ENCODE peak calls at places on chromosomes 11 and 22, in five cellular contexts. X is Calu3; G is CD8-positive, alpha-beta memory T cell; A is midbrain; Z is fibroblast of mammary gland. C is an unnamed sample.

GRCh38 chr22:19757985-19758895 is 2.3 kb upstream of the TBX1 start:
- DNase-seq in X (no peak), G (no peak), Z (no peak), A (no peak), C (no peak)

GRCh38 chr11:134418119-134418840 is 6.2 kb upstream of the B3GAT1 start:
- DNase-seq in G (no peak), A (no peak), X (no peak), Z (peak; percentile 8), C (no peak)

GRCh38 chr22:45996241-45997076 is 19.5 kb upstream of the WNT7B start:
- DNase-seq in A (no peak), X (no peak), G (no peak), Z (peak; percentile 71), C (no peak)

GRCh38 chr11:12388171-12388570 is 10.8 kb downstream of the PARVA start:
- DNase-seq in Z (no peak), A (no peak), X (no peak), G (no peak), C (no peak)

GRCh38 chr22:35677460-35678187 is 29.4 kb downstream of the APOL6 start:
- DNase-seq in Z (no peak), A (no peak), X (no peak), G (no peak), C (no peak)

GRCh38 chr22:50544078-50544745 is 1.5 kb upstream of the KLHDC7B start:
- DNase-seq in X (peak; percentile 93), G (peak; percentile 78), Z (peak; percentile 63), A (peak; percentile 49), C (peak; percentile 74)

GRCh38 chr11:1233351-1234053 is 10.6 kb downstream of the MUC5B start:
- DNase-seq in A (no peak), Z (no peak), G (no peak), X (peak; percentile 54), C (no peak)

GRCh38 chr11:134753805-134754130 is 341.7 kb upstream of the B3GAT1 start:
- DNase-seq in G (no peak), A (no peak), Z (no peak), X (no peak), C (no peak)

GRCh38 chr22:40491990-40492631 is 121.7 kb downstream of the SGSM3 start:
- DNase-seq in A (peak; percentile 77), Z (peak; percentile 58), G (no peak), X (no peak), C (no peak)

GRCh38 chr11:33324211-33324985 is 67.2 kb downstream of the HIPK3 start:
- DNase-seq in Z (no peak), G (no peak), X (no peak), A (no peak), C (no peak)

GRCh38 chr11:44673691-44674090 is 53.1 kb upstream of the TSPAN18 start:
- DNase-seq in A (no peak), X (no peak), G (no peak), Z (no peak), C (no peak)

C was measured in effector CD4-positive, alpha-beta T cell.